ENCODE peak calls at places on chromosomes 3 and 15, in four cellular contexts. H, R, O and D are unnamed samples.

GRCh38 chr3:67783281-67784250 is 129.2 kb upstream of the SUCLG2 start:
- DNase-seq in H (no peak), R (no peak), O (no peak), D (no peak)

GRCh38 chr15:42584031-42584765 is 8.8 kb downstream of the STARD9 start:
- DNase-seq in H (peak; percentile 43), R (no peak), O (no peak), D (no peak)

GRCh38 chr3:115713247-115713646 is 89.9 kb downstream of the GAP43 start:
- DNase-seq in H (no peak), R (no peak), O (no peak), D (no peak)

GRCh38 chr3:152272771-152273242 is 4.1 kb downstream of the MBNL1 start:
- DNase-seq in H (no peak), R (no peak), O (no peak), D (no peak)

GRCh38 chr3:24201301-24201700 is 256.2 kb downstream of the NR1D2 start:
- DNase-seq in H (no peak), R (no peak), O (no peak), D (no peak)

GRCh38 chr15:45132844-45133560 is 3.2 kb downstream of the DUOX1 start:
- DNase-seq in H (no peak), R (no peak), O (no peak), D (no peak)

GRCh38 chr3:13385373-13385965 is 34.7 kb downstream of the NUP210 start:
- DNase-seq in H (no peak), R (no peak), O (no peak), D (no peak)

GRCh38 chr3:138461246-138461645 is 26.8 kb downstream of the ESYT3 start:
- DNase-seq in H (no peak), R (no peak), O (no peak), D (peak; percentile 47)

GRCh38 chr3:14378415-14378814 is 24.0 kb upstream of the SLC6A6 start:
- DNase-seq in H (no peak), R (no peak), O (no peak), D (no peak)

GRCh38 chr3:129974451-129975331 is at the start of gene TRH:
- DNase-seq in H (no peak), R (no peak), O (no peak), D (no peak)

GRCh38 chr3:156264771-156265170 is 144.4 kb downstream of the KCNAB1 start:
- DNase-seq in H (no peak), R (no peak), O (no peak), D (no peak)

GRCh38 chr3:149352556-149352955 is 19.1 kb upstream of the TM4SF18 start:
- DNase-seq in H (peak; percentile 66), R (peak; percentile 38), O (peak; percentile 75), D (peak; percentile 53)

GRCh38 chr15:68637755-68638405 is 59.1 kb downstream of the CORO2B start:
- DNase-seq in H (no peak), R (peak; percentile 89), O (no peak), D (no peak)

GRCh38 chr15:66772967-66773873 is 71.2 kb downstream of the SMAD6 start:
- DNase-seq in H (no peak), R (no peak), O (no peak), D (no peak)

GRCh38 chr3:140902791-140903190 is 38.8 kb upstream of the SLC25A36 start:
- DNase-seq in H (no peak), R (no peak), O (no peak), D (no peak)

GRCh38 chr3:24222165-24222805 is 272.4 kb downstream of the THRB start:
- DNase-seq in H (no peak), R (no peak), O (no peak), D (no peak)

GRCh38 chr3:130411310-130411709 is 65.8 kb downstream of the COL6A5 start:
- DNase-seq in H (no peak), R (no peak), O (no peak), D (no peak)

GRCh38 chr3:155382396-155383042 is 89.0 kb upstream of the STRIT1 start:
- DNase-seq in H (peak; percentile 72), R (peak; percentile 22), O (peak; percentile 63), D (peak; percentile 36)

GRCh38 chr3:39000008-39000450 is 51.7 kb downstream of the SCN11A start:
- DNase-seq in H (no peak), R (no peak), O (peak; percentile 80), D (no peak)

GRCh38 chr3:9615003-9615628 is 34.2 kb upstream of the MTMR14 start:
- DNase-seq in H (no peak), R (no peak), O (no peak), D (no peak)

GRCh38 chr3:99484871-99485270 is 153.5 kb upstream of the COL8A1 start:
- DNase-seq in H (no peak), R (no peak), O (no peak), D (no peak)

DNA sequence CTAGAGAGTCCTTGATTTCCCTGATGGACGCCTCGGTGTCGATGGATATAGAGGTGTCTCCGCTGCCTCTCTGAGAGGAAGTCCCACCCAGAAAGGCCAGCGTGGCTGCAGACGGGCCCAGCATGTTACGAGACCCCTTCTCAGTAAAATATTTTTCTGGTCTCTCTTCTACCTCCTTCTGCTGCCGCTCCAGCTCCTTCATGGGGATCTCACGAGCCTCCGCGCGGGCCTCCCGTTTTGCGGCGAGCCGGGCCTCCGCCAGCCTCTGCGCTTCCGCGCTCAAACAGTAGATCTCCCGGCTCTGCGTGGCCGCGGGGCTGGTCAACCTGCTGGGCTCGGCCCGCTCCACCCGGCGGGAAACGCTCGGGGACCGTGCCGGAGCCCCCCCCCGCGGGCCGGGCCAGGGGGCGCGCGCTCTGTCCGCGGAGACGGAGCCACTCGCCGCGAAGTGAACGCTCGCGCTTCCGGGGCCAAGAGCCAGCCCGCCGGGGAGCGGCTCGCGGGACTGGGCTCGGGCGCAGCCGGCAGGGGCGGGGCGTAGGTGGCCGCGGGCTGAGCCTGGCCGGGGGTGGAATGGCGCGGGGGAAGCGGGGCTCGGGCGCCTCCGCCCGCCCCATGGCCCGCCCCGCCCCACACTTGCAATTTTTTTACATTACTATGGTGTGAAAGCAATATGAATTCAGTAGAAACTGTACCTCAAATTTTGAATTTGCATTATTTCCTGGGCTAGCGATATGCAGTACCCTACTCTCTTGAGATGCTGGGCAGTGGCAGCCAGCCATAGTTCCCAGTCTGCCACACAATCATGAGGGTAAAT is 10.2 kb upstream of the KCNMB3 start:
- DNase-seq in H (no peak), R (peak; percentile 79), O (no peak), D (peak; percentile 95)
- TF ChIP-seq POLR2A in H (peak; percentile 24), R (peak; percentile 16), O (no peak), D (peak; percentile 59)

GRCh38 chr15:82810061-82810862 is 834 bp downstream of the WHAMM start:
- DNase-seq in H (no peak), R (peak; percentile 47), O (no peak), D (no peak)
- TF ChIP-seq POLR2A in H (no peak), R (no peak), O (no peak), D (peak; percentile 21)

DNA sequence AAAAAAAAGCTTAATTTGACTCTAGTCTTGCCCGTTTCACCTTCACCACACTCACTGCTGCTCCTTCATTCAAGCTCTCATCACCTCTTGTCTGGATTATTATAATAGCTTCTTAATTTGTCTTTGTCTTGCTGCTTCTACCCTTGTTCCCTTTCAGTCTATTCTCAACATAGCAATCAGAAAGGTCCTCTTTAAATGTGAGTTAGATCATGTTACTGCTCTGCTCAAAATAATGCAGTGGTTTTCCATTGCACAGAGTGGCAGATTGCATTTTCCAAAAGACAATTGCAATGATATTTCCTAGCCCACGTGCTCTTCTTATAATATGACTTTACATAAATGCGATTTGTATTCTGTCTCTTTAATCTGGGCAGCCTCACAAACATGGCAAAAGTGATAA is 174.6 kb downstream of the ALDH1A2 start:
- DNase-seq in H (no peak), R (no peak), O (no peak), D (no peak)
- TF ChIP-seq POLR2A in H (no peak), R (no peak), O (no peak), D (no peak)

DNA sequence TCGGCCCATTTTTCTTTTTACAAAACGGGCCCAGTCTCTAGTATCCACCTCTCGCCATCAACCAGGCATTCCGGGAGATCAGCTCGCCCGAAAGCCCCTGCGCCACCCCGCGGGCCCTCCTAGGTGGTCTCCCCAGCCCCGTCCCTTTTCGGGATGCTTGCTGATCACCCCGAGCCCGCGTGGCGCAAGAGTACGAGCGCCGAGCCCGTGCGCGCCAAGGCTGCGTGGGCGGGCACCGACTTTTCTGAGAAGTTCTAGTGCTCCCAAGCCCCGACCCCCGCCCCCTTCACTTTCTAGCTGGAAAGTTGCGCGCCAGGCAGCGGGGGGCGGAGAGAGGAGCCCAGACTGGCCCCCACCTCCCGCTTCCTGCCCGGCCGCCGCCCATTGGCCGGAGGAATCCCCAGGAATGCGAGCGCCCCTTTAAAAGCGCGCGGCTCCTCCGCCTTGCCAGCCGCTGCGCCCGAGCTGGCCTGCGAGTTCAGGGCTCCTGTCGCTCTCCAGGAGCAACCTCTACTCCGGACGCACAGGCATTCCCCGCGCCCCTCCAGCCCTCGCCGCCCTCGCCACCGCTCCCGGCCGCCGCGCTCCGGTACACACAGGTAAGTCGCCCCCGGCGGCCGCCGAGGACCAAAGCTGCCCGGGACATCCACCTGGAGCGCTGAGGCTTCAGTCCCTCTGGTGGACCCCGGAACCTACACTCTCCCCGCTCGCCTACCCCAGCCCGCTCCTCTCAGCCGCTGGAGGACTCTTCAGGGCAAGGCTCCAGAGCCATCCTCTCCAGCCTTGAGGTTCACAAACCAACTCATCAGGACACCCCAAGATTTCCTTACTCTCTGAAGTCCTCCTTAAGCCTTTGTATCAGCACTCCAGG is at the start of gene THBS1:
- DNase-seq in H (peak; percentile 88), R (peak; percentile 93), O (no peak), D (peak; percentile 76)
- TF ChIP-seq POLR2A in H (peak; percentile 100), R (peak; percentile 93), O (no peak), D (peak; percentile 98)

GRCh38 chr15:31591908-31592307 is 265.3 kb downstream of the KLF13 start:
- DNase-seq in H (no peak), R (no peak), O (no peak), D (no peak)

GRCh38 chr15:31598620-31599019 is 272.0 kb downstream of the KLF13 start:
- DNase-seq in H (peak; percentile 50), R (no peak), O (no peak), D (no peak)

GRCh38 chr15:31597466-31597865 is 270.8 kb downstream of the KLF13 start:
- DNase-seq in H (no peak), R (no peak), O (no peak), D (no peak)
- TF ChIP-seq POLR2A in H (no peak), R (no peak), O (no peak), D (no peak)

DNA sequence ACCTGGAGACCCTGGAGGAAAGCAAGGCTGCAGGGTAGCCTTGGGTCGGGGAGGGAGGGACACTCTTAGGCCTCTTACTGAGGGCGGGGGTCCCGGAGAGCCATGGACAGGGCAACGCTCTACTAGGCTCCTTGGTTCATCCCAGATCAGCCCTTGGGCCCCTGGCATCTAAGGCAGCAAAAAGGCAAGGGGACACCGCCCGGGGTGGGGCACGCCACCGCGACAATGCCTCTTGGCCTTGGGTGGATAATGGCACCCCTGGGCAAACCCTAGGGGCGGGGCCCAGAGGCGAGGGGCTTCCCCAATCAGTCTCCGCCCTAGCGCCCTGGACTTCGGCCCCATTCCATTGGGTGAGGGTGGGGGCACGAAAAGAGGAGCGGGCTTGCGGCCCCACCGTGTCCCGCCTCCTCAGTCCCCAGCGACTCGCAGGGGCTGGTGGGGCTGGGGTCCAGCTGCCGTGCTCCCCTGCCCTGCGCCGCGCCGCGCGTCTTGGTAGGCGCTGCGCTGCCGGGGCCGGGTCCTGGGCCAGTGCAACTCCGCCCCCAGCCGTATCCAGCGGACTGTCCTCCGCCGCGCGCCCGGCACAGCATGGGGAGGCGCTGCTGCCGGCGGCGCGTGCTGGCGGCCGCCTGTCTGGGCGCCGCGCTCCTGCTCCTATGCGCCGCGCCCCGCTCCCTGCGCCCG is at the start of gene CHST13:
- DNase-seq in H (no peak), R (no peak), O (no peak), D (no peak)
- TF ChIP-seq POLR2A in H (no peak), R (no peak), O (no peak), D (no peak)